ENCODE peak calls at places on chromosomes 2 and 18, in four cellular contexts. N, G, B and O are unnamed samples.

GRCh38 chr2:61493523-61493942 is 22.6 kb upstream of the USP34 start:
- DNase-seq in N (no peak), G (no peak), B (no peak), O (no peak)

GRCh38 chr18:23740105-23740830 is 51.0 kb downstream of the LAMA3 start:
- DNase-seq in N (no peak), G (peak; percentile 25), B (no peak), O (no peak)

GRCh38 chr18:59249186-59249774 is 24.0 kb downstream of the RAX start:
- DNase-seq in N (no peak), G (peak; percentile 69), B (no peak), O (no peak)

GRCh38 chr2:197168705-197169104 is 141.9 kb downstream of the ANKRD44 start:
- DNase-seq in N (peak; percentile 77), G (peak; percentile 75), B (peak; percentile 71), O (peak; percentile 58)

GRCh38 chr2:228245601-228246000 is 64.1 kb upstream of the SPHKAP start:
- DNase-seq in N (no peak), G (no peak), B (no peak), O (no peak)

GRCh38 chr2:10810175-10811161 is 2.1 kb downstream of the PDIA6 start:
- DNase-seq in N (no peak), G (no peak), B (no peak), O (no peak)

GRCh38 chr2:203718087-203718486 is 11.6 kb downstream of the CD28 start:
- DNase-seq in N (peak; percentile 68), G (no peak), B (peak; percentile 76), O (peak; percentile 29)

GRCh38 chr2:30385327-30385726 is 61.7 kb upstream of the LCLAT1 start:
- DNase-seq in N (no peak), G (peak; percentile 36), B (no peak), O (no peak)

GRCh38 chr2:178193823-178194599 is at the start of gene OSBPL6:
- DNase-seq in N (peak; percentile 30), G (peak; percentile 82), B (peak; percentile 56), O (peak; percentile 56)

GRCh38 chr18:77124452-77124922 is 8.1 kb downstream of the MBP start:
- DNase-seq in N (peak; percentile 65), G (no peak), B (peak; percentile 78), O (peak; percentile 45)

GRCh38 chr2:99278793-99279291 is 22.2 kb downstream of the LYG1 start:
- DNase-seq in N (no peak), G (peak; percentile 10), B (no peak), O (no peak)

GRCh38 chr2:215973954-215974699 is 39.2 kb downstream of the MREG start:
- DNase-seq in N (no peak), G (peak; percentile 27), B (no peak), O (no peak)

GRCh38 chr2:148622390-148622789 is 22.2 kb upstream of the EPC2 start:
- DNase-seq in N (no peak), G (no peak), B (no peak), O (no peak)

GRCh38 chr2:67974564-67975430 is 88.0 kb downstream of the C1D start:
- DNase-seq in N (no peak), G (no peak), B (no peak), O (no peak)

GRCh38 chr2:45008296-45009129 is 739 bp downstream of the SIX2 start:
- DNase-seq in N (no peak), G (no peak), B (no peak), O (no peak)

GRCh38 chr2:25417715-25418369 is 76.1 kb upstream of the DNMT3A start:
- DNase-seq in N (no peak), G (peak; percentile 37), B (no peak), O (no peak)

GRCh38 chr2:164840930-164841718 is 499 bp downstream of the COBLL1 start:
- DNase-seq in N (no peak), G (peak; percentile 79), B (no peak), O (no peak)

GRCh38 chr2:38997784-38998183 is 108.1 kb downstream of the ARHGEF33 start:
- DNase-seq in N (no peak), G (peak; percentile 85), B (no peak), O (no peak)

GRCh38 chr18:43279015-43279758 is 1.9 kb upstream of the SYT4 start:
- DNase-seq in N (no peak), G (peak; percentile 33), B (no peak), O (no peak)

GRCh38 chr2:130829020-130829419 is 7.7 kb upstream of the ARHGEF4 start:
- DNase-seq in N (no peak), G (peak; percentile 69), B (no peak), O (no peak)

GRCh38 chr18:2351126-2351850 is 220.0 kb downstream of the METTL4 start:
- DNase-seq in N (no peak), G (no peak), B (no peak), O (no peak)

GRCh38 chr2:40321822-40322221 is 130.1 kb downstream of the SLC8A1 start:
- DNase-seq in N (no peak), G (no peak), B (no peak), O (no peak)

GRCh38 chr2:97935719-97936161 is 60.0 kb downstream of the TMEM131 start:
- DNase-seq in N (no peak), G (peak; percentile 5), B (no peak), O (no peak)
- H3K27ac ChIP-seq in N (no peak overlapping the region), G (no peak overlapping the region), B (no peak overlapping the region), O (no peak overlapping the region)

DNA sequence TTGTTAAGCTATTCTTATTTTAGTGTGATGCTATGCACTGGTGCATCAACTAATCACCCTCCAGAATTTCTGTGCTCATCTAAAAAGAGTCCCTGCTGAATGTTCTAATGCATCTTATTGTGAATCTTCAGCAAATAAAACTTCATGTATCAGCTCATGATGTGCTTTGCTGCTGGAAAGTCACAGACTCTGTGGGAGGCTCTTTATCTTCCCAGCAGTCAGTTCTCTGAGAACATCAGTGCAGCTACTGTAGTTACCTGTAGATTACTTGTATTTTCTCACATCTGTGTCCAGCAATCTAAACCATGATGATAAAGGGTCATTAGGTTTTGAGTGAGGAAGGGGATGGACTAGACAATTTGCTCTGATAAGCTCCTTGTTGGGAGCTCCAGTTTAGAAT is 141.6 kb upstream of the SP3 start:
- DNase-seq in N (no peak), G (no peak), B (no peak), O (no peak)
- H3K27ac ChIP-seq in N (no peak overlapping the region), G (no peak overlapping the region), B (no peak overlapping the region), O (no peak overlapping the region)

DNA sequence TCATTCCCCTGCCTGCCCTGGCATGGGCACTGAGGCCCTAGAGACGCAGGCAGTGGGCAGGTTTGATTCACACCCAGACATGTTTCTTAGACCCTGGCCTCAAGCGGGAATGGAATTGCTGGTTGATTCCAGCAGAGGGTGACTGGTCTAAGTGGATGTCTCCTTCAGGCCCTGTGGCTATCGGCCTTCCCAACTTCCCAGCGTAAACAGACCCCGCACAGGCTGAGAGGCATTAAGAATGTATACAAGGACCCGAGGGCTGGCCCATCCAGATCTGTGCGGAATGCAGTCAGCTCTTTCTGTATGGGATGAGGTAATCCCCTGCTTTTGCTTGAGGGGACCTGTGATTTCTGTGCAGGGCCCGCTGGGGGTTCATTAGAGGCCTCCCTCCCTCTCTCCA is 6.4 kb downstream of the ACKR3 start:
- DNase-seq in N (no peak), G (no peak), B (no peak), O (no peak)
- H3K27ac ChIP-seq in N (no peak overlapping the region), G (no peak overlapping the region), B (no peak overlapping the region), O (no peak overlapping the region)

GRCh38 chr2:168583064-168583709 is 127.1 kb downstream of the CERS6 start:
- DNase-seq in N (no peak), G (no peak), B (no peak), O (no peak)
- H3K27ac ChIP-seq in N (no peak overlapping the region), G (peak overlapping the region; percentile 77), B (no peak overlapping the region), O (no peak overlapping the region)

GRCh38 chr18:13453714-13454113 is 235.2 kb downstream of the LDLRAD4 start:
- DNase-seq in N (no peak), G (no peak), B (no peak), O (no peak)
- H3K27ac ChIP-seq in N (no peak overlapping the region), G (peak overlapping the region; percentile 28), B (no peak overlapping the region), O (no peak overlapping the region)